ENCODE peak calls at places on chromosomes 13 and 19, in nine cellular contexts. W, Z, D, Q, J, U, L, R and E are unnamed samples.

GRCh38 chr13:94371855-94372254 is 107.6 kb downstream of the DCT start:
- DNase-seq in J (no peak), Z (no peak), R (no peak), L (no peak), W (no peak), Q (no peak), U (no peak), D (no peak), E (no peak)

GRCh38 chr13:106348032-106348431 is 187.4 kb downstream of the EFNB2 start:
- DNase-seq in W (no peak), Q (peak), D (no peak), J (no peak), R (peak), L (no peak), Z (no peak), U (no peak), E (no peak)

GRCh38 chr19:16252459-16253205 is 54.9 kb downstream of the AP1M1 start:
- DNase-seq in D (no peak), U (no peak), R (no peak), Z (no peak), J (no peak), L (peak), Q (no peak), W (no peak), E (no peak)

GRCh38 chr19:2329528-2329927 is 1.0 kb downstream of the SPPL2B start:
- DNase-seq in D (no peak), J (no peak), W (no peak), L (no peak), Q (peak), U (no peak), Z (no peak), R (no peak), E (no peak)

GRCh38 chr13:100523437-100523836 is 65.2 kb downstream of the GGACT start:
- DNase-seq in R (no peak), Q (no peak), D (no peak), W (no peak), U (no peak), L (no peak), Z (no peak), J (no peak), E (no peak)

GRCh38 chr19:51098366-51099069 is 9.7 kb downstream of the CTU1 start:
- DNase-seq in D (no peak), U (peak), R (no peak), L (no peak), Z (no peak), J (peak), W (no peak), Q (no peak), E (no peak)

GRCh38 chr13:66312312-66313087 is 917.6 kb downstream of the PCDH9 start:
- DNase-seq in J (no peak), W (peak), L (no peak), Q (peak), R (peak), U (no peak), Z (no peak), D (no peak), E (no peak)

GRCh38 chr13:66576381-66576780 is 653.8 kb downstream of the PCDH9 start:
- DNase-seq in U (no peak), W (no peak), D (no peak), J (no peak), L (no peak), Q (no peak), R (no peak), Z (no peak), E (no peak)

GRCh38 chr13:94154362-94154761 is 325.1 kb downstream of the DCT start:
- DNase-seq in U (no peak), J (no peak), W (no peak), R (peak), Q (no peak), L (no peak), D (no peak), Z (no peak), E (no peak)

GRCh38 chr19:14476663-14477401 is 1.7 kb upstream of the PTGER1 start:
- DNase-seq in U (no peak), Q (peak), J (peak), Z (no peak), L (no peak), W (no peak), R (peak), D (no peak), E (peak)

GRCh38 chr13:33285420-33286124 is at the start of gene STARD13:
- DNase-seq in U (peak), W (peak), Z (peak), R (peak), D (peak), L (peak), J (peak), Q (no peak), E (peak)

GRCh38 chr13:76758738-76759137 is 127.5 kb downstream of the KCTD12 start:
- DNase-seq in L (no peak), J (no peak), Q (no peak), Z (no peak), R (peak), D (no peak), U (no peak), W (no peak), E (no peak)